ENCODE peak calls at places on chromosomes 6 and 20, in eight cellular contexts. N is prostate gland; Y is fibroblast of lung; K is CD8-positive, alpha-beta T cell; J is DND-41; H is neuronal stem cell; T is CD8-positive, alpha-beta memory T cell; W is A549. Z is an unnamed sample. For H3K4me1, the result is how much of the 10 kb centered on the place peaks cover.

GRCh38 chr6:15897063-15897934 is 231.6 kb upstream of the MYLIP start:
- DNase-seq in N (no peak), Y (peak), K (no peak), J (no peak), H (no peak), T (no peak), W (no peak), Z (peak)

GRCh38 chr6:131222773-131223172 is 87.5 kb downstream of the AKAP7 start:
- DNase-seq in N (no peak), Y (peak), K (no peak), J (no peak), H (no peak), T (no peak), W (no peak), Z (no peak)

GRCh38 chr6:3825851-3826581 is 23.2 kb upstream of the FAM50B start:
- DNase-seq in N (peak), Y (peak), K (no peak), J (no peak), H (no peak), T (no peak), W (peak), Z (peak)

GRCh38 chr6:30555428-30556005 is 772 bp downstream of the GNL1 start:
- DNase-seq in N (peak), Y (peak), K (no peak), J (no peak), H (no peak), T (no peak), W (no peak), Z (peak)

GRCh38 chr6:88368071-88368787 is 202.1 kb upstream of the CNR1 start:
- DNase-seq in N (no peak), Y (peak), K (no peak), J (no peak), H (no peak), T (no peak), W (no peak), Z (no peak)

GRCh38 chr6:145530454-145530853 is 204.9 kb downstream of the EPM2A start:
- DNase-seq in N (no peak), Y (no peak), K (no peak), J (no peak), H (no peak), T (no peak), W (no peak), Z (no peak)

GRCh38 chr20:40291483-40291882 is 397.6 kb downstream of the MAFB start:
- DNase-seq in N (no peak), Y (no peak), K (no peak), J (no peak), H (no peak), T (no peak), W (no peak), Z (no peak)

GRCh38 chr6:169963581-169964297 is 212.3 kb downstream of the ERMARD start:
- DNase-seq in N (no peak), Y (no peak), K (no peak), J (peak), H (no peak), T (no peak), W (no peak), Z (no peak)

GRCh38 chr20:12695937-12696336 is 312.8 kb upstream of the SPTLC3 start:
- DNase-seq in N (no peak), Y (no peak), K (no peak), J (no peak), H (no peak), T (no peak), W (no peak), Z (no peak)

GRCh38 chr6:170127151-170127550 is 163.7 kb downstream of the DLL1 start:
- DNase-seq in N (no peak), Y (no peak), K (no peak), J (no peak), H (no peak), T (no peak), W (no peak), Z (no peak)

GRCh38 chr6:39520411-39520810 is 197.9 kb upstream of the KCNK16 start:
- DNase-seq in N (no peak), Y (no peak), K (no peak), J (no peak), H (no peak), T (no peak), W (no peak), Z (no peak)

GRCh38 chr6:506508-506907 is 115.0 kb downstream of the IRF4 start:
- DNase-seq in N (no peak), Y (no peak), K (no peak), J (no peak), H (no peak), T (no peak), W (no peak), Z (no peak)

GRCh38 chr6:42367353-42368011 is 84.2 kb downstream of the TRERF1 start:
- DNase-seq in N (no peak), Y (peak), K (no peak), J (no peak), H (no peak), T (no peak), W (no peak), Z (no peak)

GRCh38 chr20:17928211-17928611 is 40.4 kb downstream of the SNX5 start:
- DNase-seq in N (no peak), Y (no peak), K (no peak), J (no peak), H (no peak), T (no peak), W (no peak), Z (no peak)

GRCh38 chr6:169589699-169590257 is 112.1 kb downstream of the WDR27 start:
- DNase-seq in N (no peak), Y (no peak), K (no peak), J (no peak), H (no peak), T (no peak), W (no peak), Z (no peak)

GRCh38 chr20:41123636-41124035 is 13.7 kb upstream of the PLCG1 start:
- DNase-seq in N (no peak), Y (no peak), K (no peak), J (no peak), H (no peak), T (no peak), W (no peak), Z (no peak)

GRCh38 chr20:18004389-18005031 is 35.7 kb downstream of the MGME1 start:
- DNase-seq in N (no peak), Y (peak), K (no peak), J (no peak), H (no peak), T (no peak), W (no peak), Z (no peak)

GRCh38 chr20:21105429-21106170 is 558 bp downstream of the LINC00237 start:
- DNase-seq in N (no peak), Y (no peak), K (no peak), J (no peak), H (no peak), T (no peak), W (no peak), Z (no peak)

GRCh38 chr20:43536817-43537440 is 21.9 kb upstream of the SGK2 start:
- DNase-seq in N (no peak), Y (no peak), K (no peak), J (no peak), H (no peak), T (no peak), W (no peak), Z (no peak)

GRCh38 chr6:159108438-159108985 is 60.7 kb upstream of the FNDC1 start:
- DNase-seq in N (no peak), Y (no peak), K (no peak), J (no peak), H (no peak), T (no peak), W (no peak), Z (no peak)

GRCh38 chr6:88238065-88238464 is 71.9 kb upstream of the CNR1 start:
- DNase-seq in N (no peak), Y (no peak), K (no peak), J (no peak), H (no peak), T (no peak), W (no peak), Z (no peak)

GRCh38 chr6:17394192-17394611 is 807 bp downstream of the CAP2 start:
- DNase-seq in N (peak), Y (peak), K (no peak), J (no peak), H (no peak), T (no peak), W (peak), Z (peak)

GRCh38 chr20:29410805-29411457 is 1846.5 kb upstream of the DEFB115 start:
- DNase-seq in N (no peak), Y (no peak), K (no peak), J (no peak), H (no peak), T (no peak), W (no peak), Z (peak)

GRCh38 chr6:83125425-83125824 is 58.0 kb downstream of the DOP1A start:
- DNase-seq in N (no peak), Y (no peak), K (no peak), J (no peak), H (no peak), T (no peak), W (no peak), Z (no peak)

GRCh38 chr20:18050628-18051027 is 7.1 kb downstream of the OVOL2 start:
- DNase-seq in N (no peak), Y (no peak), K (no peak), J (no peak), H (no peak), T (no peak), W (no peak), Z (no peak)

GRCh38 chr20:55086421-55086820 is 611.0 kb downstream of the DOK5 start:
- DNase-seq in N (no peak), Y (no peak), K (no peak), J (no peak), H (no peak), T (no peak), W (no peak), Z (no peak)

GRCh38 chr6:10528170-10528981 is 7.2 kb downstream of the GCNT2 start:
- DNase-seq in N (peak), Y (peak), K (no peak), J (peak), H (no peak), T (no peak), W (peak), Z (peak)

GRCh38 chr6:135880066-135880972 is 28.8 kb downstream of the PDE7B start:
- DNase-seq in N (no peak), Y (peak), K (peak), J (peak), H (no peak), T (peak), W (peak), Z (no peak)

GRCh38 chr20:18048191-18048590 is 9.5 kb downstream of the OVOL2 start:
- DNase-seq in N (no peak), Y (no peak), K (no peak), J (no peak), H (no peak), T (no peak), W (no peak), Z (no peak)

GRCh38 chr6:38154731-38155130 is 335.2 kb downstream of the ZFAND3 start:
- DNase-seq in N (no peak), Y (no peak), K (no peak), J (no peak), H (no peak), T (no peak), W (no peak), Z (no peak)

GRCh38 chr20:22490287-22491187 is 93.8 kb downstream of the FOXA2 start:
- DNase-seq in N (peak), Y (no peak), K (no peak), J (no peak), H (peak), T (no peak), W (peak), Z (peak)

GRCh38 chr6:87922947-87923330 is 124.7 kb upstream of the SPACA1 start:
- DNase-seq in N (no peak), Y (no peak), K (no peak), J (no peak), H (no peak), T (no peak), W (no peak), Z (no peak)

GRCh38 chr20:24685736-24686135 is 216.3 kb downstream of the SYNDIG1 start:
- DNase-seq in N (no peak), Y (no peak), K (no peak), J (no peak), H (no peak), T (no peak), W (no peak), Z (no peak)

GRCh38 chr6:16948376-16948775 is 153.5 kb upstream of the STMND1 start:
- DNase-seq in N (no peak), Y (peak), K (no peak), J (no peak), H (no peak), T (no peak), W (no peak), Z (no peak)

GRCh38 chr20:19370076-19371075 is 157.9 kb downstream of the SLC24A3 start:
- DNase-seq in N (no peak), Y (no peak), K (no peak), J (no peak), H (no peak), T (no peak), W (no peak), Z (no peak)

GRCh38 chr6:3608159-3608558 is 143.4 kb downstream of the PXDC1 start:
- DNase-seq in N (no peak), Y (no peak), K (no peak), J (no peak), H (no peak), T (no peak), W (no peak), Z (no peak)

GRCh38 chr6:1562171-1562955 is 47.4 kb upstream of the FOXC1 start:
- DNase-seq in N (no peak), Y (no peak), K (no peak), J (no peak), H (no peak), T (no peak), W (no peak), Z (no peak)

GRCh38 chr6:77926198-77926752 is 273.4 kb downstream of the MEI4 start:
- DNase-seq in N (no peak), Y (no peak), K (no peak), J (no peak), H (peak), T (no peak), W (no peak), Z (no peak)

GRCh38 chr20:32336918-32337347 is 21.2 kb upstream of the ASXL1 start:
- DNase-seq in N (no peak), Y (peak), K (no peak), J (no peak), H (no peak), T (no peak), W (peak), Z (no peak)

GRCh38 chr6:44043036-44043478 is 84.2 kb downstream of the MRPL14 start:
- DNase-seq in N (no peak), Y (peak), K (no peak), J (peak), H (no peak), T (peak), W (no peak), Z (no peak)

GRCh38 chr6:14730654-14731053 is 515.2 kb upstream of the JARID2 start:
- DNase-seq in N (no peak), Y (peak), K (no peak), J (no peak), H (no peak), T (no peak), W (no peak), Z (no peak)
- H3K4me1 ChIP-seq in N (under half), Y (under half), K (half or more), J (under half), H (under half), T (under half), W (under half), Z (under half)

GRCh38 chr6:80523531-80523970 is 417.1 kb downstream of the BCKDHB start:
- DNase-seq in N (no peak), Y (no peak), K (no peak), J (no peak), H (peak), T (no peak), W (no peak), Z (no peak)
- H3K4me3 ChIP-seq in N (no peak), Y (no peak), K (no peak), J (no peak), H (no peak), T (no peak), W (no peak), Z (no peak)

DNA sequence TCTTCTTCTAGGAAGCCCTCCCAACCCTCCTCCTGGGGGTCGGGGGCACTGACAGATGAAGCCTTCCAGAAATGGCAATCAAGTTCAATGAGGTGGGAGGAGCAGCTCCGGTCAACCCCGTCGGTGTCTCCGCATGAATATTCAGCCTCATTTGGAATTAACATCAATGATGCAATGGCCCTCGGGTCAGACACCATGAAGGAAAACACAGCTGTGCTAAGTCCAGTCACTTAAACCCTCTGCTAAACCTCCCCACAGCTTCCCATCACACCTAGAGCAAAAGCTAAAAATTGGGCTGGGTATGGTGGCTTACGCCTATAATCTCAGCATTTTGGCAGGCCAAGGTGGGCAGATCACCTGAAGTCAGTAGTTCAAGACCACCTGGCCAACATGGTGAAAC is 36.5 kb downstream of the ZNF217 start:
- DNase-seq in N (no peak), Y (no peak), K (no peak), J (no peak), H (no peak), T (no peak), W (no peak), Z (no peak)
- H3K27ac ChIP-seq in N (no peak), Y (no peak), K (no peak), J (no peak), H (no peak), T (no peak), W (no peak), Z (no peak)

GRCh38 chr20:37357481-37358365 is 11.8 kb downstream of the SRC start:
- DNase-seq in N (no peak), Y (no peak), K (no peak), J (no peak), H (no peak), T (no peak), W (no peak), Z (no peak)
- H3K4me1 ChIP-seq in N (under half), Y (under half), K (under half), J (under half), H (under half), T (under half), W (half or more), Z (under half)

GRCh38 chr6:146594495-146594894 is 4.3 kb upstream of the ADGB start:
- DNase-seq in N (no peak), Y (no peak), K (no peak), J (no peak), H (no peak), T (no peak), W (no peak), Z (no peak)

GRCh38 chr6:146602526-146602925 is 3.8 kb downstream of the ADGB start:
- DNase-seq in N (no peak), Y (no peak), K (no peak), J (no peak), H (no peak), T (no peak), W (no peak), Z (no peak)

GRCh38 chr6:146601352-146601751 is 2.6 kb downstream of the ADGB start:
- DNase-seq in N (no peak), Y (no peak), K (no peak), J (no peak), H (no peak), T (no peak), W (no peak), Z (no peak)

GRCh38 chr6:146595981-146596731 is 2.6 kb upstream of the ADGB start:
- DNase-seq in N (no peak), Y (no peak), K (no peak), J (no peak), H (no peak), T (no peak), W (no peak), Z (no peak)

DNA sequence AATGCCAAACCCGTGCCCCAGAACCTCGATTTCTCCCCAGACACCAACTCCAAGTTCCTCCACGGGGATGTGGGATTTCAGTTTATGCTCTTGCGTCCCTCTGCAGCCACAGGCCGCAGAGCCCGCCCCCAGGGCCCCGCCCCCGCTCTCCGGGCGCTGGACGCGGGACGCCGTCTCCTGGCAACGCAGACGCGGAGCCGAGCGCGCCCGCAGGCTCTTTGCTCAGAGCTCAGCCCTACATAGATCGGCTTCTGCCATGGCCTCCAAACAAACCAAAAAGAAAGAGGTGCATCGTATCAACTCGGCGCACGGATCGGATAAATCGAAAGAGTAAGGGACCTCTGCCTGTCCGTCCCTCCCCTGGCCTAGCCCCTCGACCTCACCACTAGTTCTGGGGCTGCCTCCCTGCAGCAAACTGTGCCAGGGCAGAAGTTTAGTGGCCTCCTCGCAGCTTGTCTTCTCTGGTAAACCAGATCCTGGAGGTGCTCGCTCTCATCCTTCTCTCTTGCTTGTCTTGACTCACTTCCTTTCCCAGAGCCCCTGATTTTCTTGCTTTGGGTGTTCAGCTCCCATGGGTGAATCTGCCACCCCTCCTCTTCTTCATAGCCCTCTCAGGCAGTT is at the start of gene ADGB:
- DNase-seq in N (no peak), Y (peak), K (no peak), J (no peak), H (peak), T (no peak), W (peak), Z (peak)
- H3K4me3 ChIP-seq in N (peak), Y (peak), K (no peak), J (no peak), H (peak), T (no peak), W (peak), Z (no peak)

GRCh38 chr6:23635150-23635549 is 490.9 kb upstream of the NRSN1 start:
- DNase-seq in N (no peak), Y (no peak), K (no peak), J (no peak), H (no peak), T (no peak), W (no peak), Z (no peak)

GRCh38 chr6:23637296-23637695 is 488.7 kb upstream of the NRSN1 start:
- DNase-seq in N (no peak), Y (no peak), K (no peak), J (no peak), H (no peak), T (no peak), W (no peak), Z (no peak)

DNA sequence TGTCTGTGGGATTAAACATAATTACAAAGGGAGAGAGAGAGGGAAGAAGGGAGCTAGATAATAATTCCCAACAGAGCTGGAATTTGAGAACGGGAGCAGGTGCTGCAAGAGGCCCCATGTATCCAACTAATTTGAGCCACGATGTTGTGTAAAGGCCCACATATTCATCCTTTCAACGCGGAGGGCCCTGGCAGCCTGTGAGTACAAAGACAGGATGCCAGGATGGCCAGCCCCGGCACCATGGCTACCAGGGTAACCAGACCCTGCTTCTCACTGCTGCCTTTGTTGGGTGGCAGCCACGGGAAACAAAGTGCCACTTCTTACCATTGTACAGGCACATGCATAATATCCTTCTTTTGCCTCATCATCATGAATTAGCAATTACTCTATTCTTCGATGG is 492.0 kb upstream of the NRSN1 start:
- DNase-seq in N (no peak), Y (no peak), K (no peak), J (no peak), H (no peak), T (no peak), W (no peak), Z (no peak)
- H3K27ac ChIP-seq in N (no peak), Y (no peak), K (no peak), J (no peak), H (no peak), T (no peak), W (no peak), Z (no peak)

Z was measured in pancreas.